ENCODE peak calls at places on chromosomes 16 and 17, in six cellular contexts. H, E, F, Z, A and O are unnamed samples.

GRCh38 chr16:69937465-69937951 is 13.6 kb upstream of the CLEC18A start:
- DNase-seq in Z (no peak), F (no peak), A (no peak), H (no peak), E (peak; percentile 41), O (peak; percentile 75)

GRCh38 chr17:8753976-8754440 is 4.3 kb downstream of the SPDYE4 start:
- DNase-seq in H (no peak), A (no peak), Z (no peak), F (no peak), E (peak; percentile 34), O (no peak)

GRCh38 chr17:10102817-10103216 is 95.6 kb downstream of the GAS7 start:
- DNase-seq in H (no peak), A (no peak), Z (no peak), E (no peak), F (no peak), O (no peak)

GRCh38 chr17:51636291-51636690 is 375.9 kb downstream of the UTP18 start:
- DNase-seq in E (no peak), Z (no peak), F (no peak), A (no peak), H (no peak), O (no peak)

GRCh38 chr17:63116967-63117366 is 150.9 kb downstream of the TANC2 start:
- DNase-seq in E (peak; percentile 35), H (no peak), A (no peak), Z (no peak), F (peak; percentile 58), O (no peak)

GRCh38 chr16:31094424-31095120 is at the start of gene VKORC1:
- DNase-seq in F (peak; percentile 97), A (peak; percentile 96), Z (peak; percentile 92), E (peak; percentile 99), H (peak; percentile 97), O (peak; percentile 97)

GRCh38 chr16:19909750-19910322 is 25.2 kb upstream of the GPRC5B start:
- DNase-seq in E (no peak), Z (no peak), F (no peak), A (no peak), H (no peak), O (no peak)

GRCh38 chr16:76197925-76198324 is 79.3 kb upstream of the CNTNAP4 start:
- DNase-seq in A (no peak), H (no peak), Z (no peak), F (no peak), E (no peak), O (no peak)

GRCh38 chr17:65185686-65186382 is 48.7 kb downstream of the RGS9 start:
- DNase-seq in F (peak; percentile 64), E (no peak), A (no peak), Z (no peak), H (no peak), O (no peak)

GRCh38 chr17:69640073-69640472 is 225.6 kb downstream of the MAP2K6 start:
- DNase-seq in H (no peak), F (no peak), A (no peak), Z (no peak), E (no peak), O (no peak)

GRCh38 chr17:40097931-40098845 is 2.2 kb downstream of the NR1D1 start:
- DNase-seq in A (no peak), E (peak; percentile 84), F (no peak), Z (no peak), H (no peak), O (no peak)

GRCh38 chr17:30559656-30560055 is 82.4 kb downstream of the GOSR1 start:
- DNase-seq in A (no peak), Z (no peak), H (no peak), F (no peak), E (no peak), O (no peak)

GRCh38 chr17:58532555-58532951 is 18.1 kb upstream of the MTMR4 start:
- DNase-seq in Z (no peak), H (no peak), A (no peak), F (no peak), E (no peak), O (no peak)

GRCh38 chr16:77758046-77758445 is 30.3 kb upstream of the VAT1L start:
- DNase-seq in Z (no peak), E (no peak), A (no peak), H (no peak), F (no peak), O (no peak)

GRCh38 chr17:5832886-5833285 is 237.3 kb upstream of the WSCD1 start:
- DNase-seq in H (no peak), Z (peak; percentile 29), F (no peak), A (no peak), E (peak; percentile 51), O (no peak)

GRCh38 chr17:57380055-57380356 is 123.7 kb downstream of the MSI2 start:
- DNase-seq in Z (no peak), A (no peak), E (no peak), H (no peak), F (no peak), O (no peak)

GRCh38 chr17:35002876-35003551 is 22.7 kb downstream of the LIG3 start:
- DNase-seq in E (peak; percentile 22), F (no peak), Z (no peak), A (no peak), H (no peak), O (no peak)

GRCh38 chr17:19330271-19330670 is 32.3 kb downstream of the B9D1 start:
- DNase-seq in E (no peak), A (no peak), H (peak; percentile 36), Z (no peak), F (no peak), O (no peak)

GRCh38 chr17:17728550-17729251 is 47.4 kb downstream of the RAI1 start:
- DNase-seq in E (no peak), A (no peak), Z (no peak), F (no peak), H (no peak), O (no peak)

GRCh38 chr17:65809366-65809765 is 247.9 kb upstream of the AXIN2 start:
- DNase-seq in Z (no peak), F (no peak), E (no peak), A (no peak), H (no peak), O (no peak)

GRCh38 chr16:85181739-85182129 is 69.5 kb upstream of the CIBAR2 start:
- DNase-seq in H (no peak), Z (no peak), A (no peak), F (no peak), E (no peak), O (no peak)

GRCh38 chr17:2718150-2718938 is 6.8 kb upstream of the CLUH start:
- DNase-seq in F (no peak), E (peak; percentile 15), A (no peak), H (no peak), Z (no peak), O (no peak)

GRCh38 chr16:57042157-57043111 is 49.9 kb upstream of the CPNE2 start:
- DNase-seq in Z (no peak), A (peak; percentile 88), E (no peak), H (no peak), F (no peak), O (no peak)

GRCh38 chr17:9209781-9210370 is 188.6 kb downstream of the NTN1 start:
- DNase-seq in F (no peak), E (no peak), A (peak; percentile 46), Z (no peak), H (no peak), O (peak; percentile 58)

GRCh38 chr17:64448665-64449512 is at the start of gene MILR1:
- DNase-seq in F (no peak), Z (peak; percentile 51), A (no peak), H (no peak), E (peak; percentile 94), O (no peak)

GRCh38 chr16:12586701-12587100 is 217.0 kb downstream of the CPPED1 start:
- DNase-seq in E (no peak), Z (no peak), F (no peak), H (no peak), A (peak; percentile 28), O (peak; percentile 34)

GRCh38 chr17:68771867-68772515 is 170.8 kb upstream of the FAM20A start:
- DNase-seq in E (peak; percentile 90), H (peak; percentile 48), Z (peak; percentile 56), A (no peak), F (no peak), O (no peak)

GRCh38 chr17:29010586-29010985 is 4.8 kb upstream of the SEZ6 start:
- DNase-seq in H (no peak), E (no peak), A (no peak), F (no peak), Z (no peak), O (no peak)

GRCh38 chr16:59848314-59848713 is 1114.2 kb upstream of the GOT2 start:
- DNase-seq in H (no peak), F (no peak), Z (peak; percentile 11), E (peak; percentile 2), A (no peak), O (no peak)

GRCh38 chr16:80778707-80779106 is 25.7 kb downstream of the CDYL2 start:
- DNase-seq in Z (no peak), H (no peak), F (no peak), E (no peak), A (no peak), O (no peak)

GRCh38 chr17:63480826-63481487 is 4.1 kb downstream of the ACE start:
- DNase-seq in F (peak; percentile 97), Z (no peak), E (no peak), H (no peak), A (peak; percentile 57), O (no peak)

GRCh38 chr17:76388966-76389888 is 4.8 kb downstream of the SPHK1 start:
- DNase-seq in Z (no peak), A (no peak), F (no peak), E (peak; percentile 21), H (no peak), O (no peak)
- TF ChIP-seq CTCF in Z (no peak), A (no peak), F (no peak), E (no peak), H (no peak), O (peak; percentile 22)

DNA sequence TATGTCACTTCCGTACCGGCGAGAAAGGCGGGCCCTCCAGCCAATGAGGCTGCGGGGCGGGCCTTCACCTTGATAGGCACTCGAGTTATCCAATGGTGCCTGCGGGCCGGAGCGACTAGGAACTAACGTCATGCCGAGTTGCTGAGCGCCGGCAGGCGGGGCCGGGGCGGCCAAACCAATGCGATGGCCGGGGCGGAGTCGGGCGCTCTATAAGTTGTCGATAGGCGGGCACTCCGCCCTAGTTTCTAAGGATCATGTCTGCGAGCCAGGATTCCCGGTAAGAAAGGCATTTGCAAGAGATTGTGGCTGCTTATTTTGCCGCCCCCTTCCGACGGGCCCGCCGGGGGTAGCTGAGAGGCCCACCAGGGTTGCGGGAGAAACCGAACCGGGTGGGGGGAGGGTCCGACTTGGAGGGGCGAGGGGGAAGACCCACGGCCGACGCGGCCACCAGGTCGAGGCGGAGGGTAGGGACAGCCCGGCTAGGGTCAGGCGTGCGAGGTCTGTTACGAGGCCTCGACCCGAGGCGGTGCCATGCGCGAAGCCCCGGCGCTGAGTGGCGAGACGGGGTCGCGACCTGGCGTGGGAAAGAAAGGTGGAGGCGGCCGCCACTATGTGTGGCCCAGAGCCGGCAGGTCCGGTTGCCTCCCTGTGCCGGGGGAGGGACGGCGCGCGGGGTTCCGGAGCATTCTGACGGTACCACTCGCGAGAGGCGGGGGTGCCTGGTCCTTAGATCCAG is 6.7 kb upstream of the CD68 start:
- DNase-seq in H (peak; percentile 99), A (peak; percentile 99), Z (peak; percentile 99), E (peak; percentile 100), F (peak; percentile 93), O (peak; percentile 100)
- TF ChIP-seq CTCF in H (no peak), A (peak; percentile 13), Z (no peak), E (no peak), F (no peak), O (no peak)

GRCh38 chr17:4156750-4157381 is 13.9 kb downstream of the CYB5D2 start:
- DNase-seq in A (no peak), Z (no peak), F (no peak), E (no peak), H (no peak), O (no peak)
- TF ChIP-seq CTCF in A (no peak), Z (no peak), F (peak; percentile 27), E (no peak), H (no peak), O (peak; percentile 26)

GRCh38 chr17:21525464-21526130 is 149.4 kb downstream of the KCNJ12 start:
- DNase-seq in A (no peak), F (no peak), Z (no peak), E (peak; percentile 10), H (no peak), O (no peak)
- TF ChIP-seq CTCF in A (no peak), F (peak; percentile 3), Z (no peak), E (no peak), H (no peak), O (peak; percentile 18)